ENCODE peak calls at places on chromosomes 1 and 21, in nine cellular contexts. One of them, this sample, is unnamed.
A peak's percentile ranks its signal among the peaks of the same experiment; 100 is the strongest.

GRCh38 chr1:11729498-11730428 is 6.2 kb upstream of the AGTRAP start:
- DNase-seq in pancreas: no peak
- DNase-seq in CD8-positive, alpha-beta T cell: no peak
- DNase-seq in body of pancreas: no peak
- DNase-seq in tibial artery: no peak
- DNase-seq in dorsolateral prefrontal cortex: no peak
- DNase-seq in lower lobe of right lung: no peak
- DNase-seq in mammary epithelial cell: no peak
- DNase-seq in psoas muscle: no peak
- DNase-seq in this sample: peak; percentile 44

GRCh38 chr1:52264530-52265115 is 101.4 kb downstream of the CC2D1B start:
- DNase-seq in lower lobe of right lung: no peak
- DNase-seq in pancreas: no peak
- DNase-seq in tibial artery: no peak
- DNase-seq in CD8-positive, alpha-beta T cell: no peak
- DNase-seq in dorsolateral prefrontal cortex: no peak
- DNase-seq in body of pancreas: no peak
- DNase-seq in mammary epithelial cell: peak; percentile 6
- DNase-seq in psoas muscle: no peak
- DNase-seq in this sample: no peak

GRCh38 chr1:19080715-19081114 is 124.2 kb upstream of the IFFO2 start:
- DNase-seq in lower lobe of right lung: no peak
- DNase-seq in body of pancreas: no peak
- DNase-seq in mammary epithelial cell: no peak
- DNase-seq in dorsolateral prefrontal cortex: no peak
- DNase-seq in tibial artery: no peak
- DNase-seq in pancreas: no peak
- DNase-seq in psoas muscle: no peak
- DNase-seq in CD8-positive, alpha-beta T cell: no peak
- DNase-seq in this sample: no peak

GRCh38 chr1:22139817-22140216 is 3.1 kb downstream of the WNT4 start:
- DNase-seq in tibial artery: no peak
- DNase-seq in mammary epithelial cell: no peak
- DNase-seq in body of pancreas: no peak
- DNase-seq in CD8-positive, alpha-beta T cell: no peak
- DNase-seq in pancreas: no peak
- DNase-seq in dorsolateral prefrontal cortex: no peak
- DNase-seq in lower lobe of right lung: no peak
- DNase-seq in psoas muscle: no peak
- DNase-seq in this sample: no peak

GRCh38 chr1:36687312-36687711 is 204.6 kb upstream of the CSF3R start:
- DNase-seq in dorsolateral prefrontal cortex: no peak
- DNase-seq in CD8-positive, alpha-beta T cell: no peak
- DNase-seq in tibial artery: no peak
- DNase-seq in psoas muscle: no peak
- DNase-seq in body of pancreas: no peak
- DNase-seq in mammary epithelial cell: no peak
- DNase-seq in lower lobe of right lung: no peak
- DNase-seq in pancreas: no peak
- DNase-seq in this sample: no peak

GRCh38 chr1:67044631-67045270 is 9.2 kb downstream of the SLC35D1 start:
- DNase-seq in mammary epithelial cell: no peak
- DNase-seq in lower lobe of right lung: no peak
- DNase-seq in pancreas: no peak
- DNase-seq in dorsolateral prefrontal cortex: no peak
- DNase-seq in body of pancreas: no peak
- DNase-seq in CD8-positive, alpha-beta T cell: no peak
- DNase-seq in psoas muscle: no peak
- DNase-seq in tibial artery: no peak
- DNase-seq in this sample: no peak

GRCh38 chr1:113940365-113941244 is 11.5 kb downstream of the HIPK1 start:
- DNase-seq in dorsolateral prefrontal cortex: no peak
- DNase-seq in pancreas: no peak
- DNase-seq in lower lobe of right lung: no peak
- DNase-seq in CD8-positive, alpha-beta T cell: peak; percentile 46
- DNase-seq in tibial artery: no peak
- DNase-seq in body of pancreas: no peak
- DNase-seq in mammary epithelial cell: no peak
- DNase-seq in psoas muscle: no peak
- DNase-seq in this sample: no peak

GRCh38 chr21:42496839-42497202 is 797 bp upstream of the RSPH1 start:
- DNase-seq in lower lobe of right lung: peak; percentile 67
- DNase-seq in tibial artery: no peak
- DNase-seq in body of pancreas: no peak
- DNase-seq in CD8-positive, alpha-beta T cell: no peak
- DNase-seq in pancreas: no peak
- DNase-seq in psoas muscle: no peak
- DNase-seq in mammary epithelial cell: no peak
- DNase-seq in dorsolateral prefrontal cortex: peak; percentile 63
- DNase-seq in this sample: no peak

GRCh38 chr1:201535046-201535777 is 3.7 kb upstream of the NAV1 start:
- DNase-seq in dorsolateral prefrontal cortex: no peak
- DNase-seq in psoas muscle: no peak
- DNase-seq in lower lobe of right lung: no peak
- DNase-seq in mammary epithelial cell: peak; percentile 57
- DNase-seq in tibial artery: no peak
- DNase-seq in CD8-positive, alpha-beta T cell: no peak
- DNase-seq in pancreas: no peak
- DNase-seq in body of pancreas: no peak
- DNase-seq in this sample: no peak

GRCh38 chr1:239725371-239725770 is 339.0 kb downstream of the CHRM3 start:
- DNase-seq in dorsolateral prefrontal cortex: no peak
- DNase-seq in psoas muscle: no peak
- DNase-seq in body of pancreas: no peak
- DNase-seq in tibial artery: no peak
- DNase-seq in lower lobe of right lung: no peak
- DNase-seq in CD8-positive, alpha-beta T cell: no peak
- DNase-seq in pancreas: no peak
- DNase-seq in mammary epithelial cell: no peak
- DNase-seq in this sample: no peak

GRCh38 chr1:240280560-240281322 is 189.1 kb downstream of the FMN2 start:
- DNase-seq in tibial artery: no peak
- DNase-seq in psoas muscle: no peak
- DNase-seq in CD8-positive, alpha-beta T cell: no peak
- DNase-seq in mammary epithelial cell: no peak
- DNase-seq in dorsolateral prefrontal cortex: no peak
- DNase-seq in body of pancreas: no peak
- DNase-seq in lower lobe of right lung: no peak
- DNase-seq in pancreas: no peak
- DNase-seq in this sample: no peak

GRCh38 chr1:226761322-226761721 is 22.2 kb upstream of the ITPKB start:
- DNase-seq in pancreas: no peak
- DNase-seq in dorsolateral prefrontal cortex: no peak
- DNase-seq in body of pancreas: no peak
- DNase-seq in lower lobe of right lung: no peak
- DNase-seq in mammary epithelial cell: peak; percentile 32
- DNase-seq in tibial artery: no peak
- DNase-seq in CD8-positive, alpha-beta T cell: no peak
- DNase-seq in psoas muscle: no peak
- DNase-seq in this sample: no peak

GRCh38 chr1:209248649-209249279 is 334.8 kb upstream of the CAMK1G start:
- DNase-seq in lower lobe of right lung: no peak
- DNase-seq in dorsolateral prefrontal cortex: no peak
- DNase-seq in tibial artery: no peak
- DNase-seq in CD8-positive, alpha-beta T cell: peak; percentile 30
- DNase-seq in body of pancreas: peak; percentile 61
- DNase-seq in mammary epithelial cell: peak; percentile 56
- DNase-seq in psoas muscle: no peak
- DNase-seq in pancreas: no peak
- DNase-seq in this sample: no peak

GRCh38 chr1:52571783-52572182 is 18.9 kb upstream of the TUT4 start:
- DNase-seq in CD8-positive, alpha-beta T cell: no peak
- DNase-seq in tibial artery: no peak
- DNase-seq in body of pancreas: no peak
- DNase-seq in mammary epithelial cell: no peak
- DNase-seq in pancreas: no peak
- DNase-seq in psoas muscle: no peak
- DNase-seq in lower lobe of right lung: no peak
- DNase-seq in dorsolateral prefrontal cortex: no peak
- DNase-seq in this sample: no peak

GRCh38 chr1:58874757-58875755 is 91.2 kb upstream of the JUN start:
- DNase-seq in body of pancreas: peak; percentile 75
- DNase-seq in CD8-positive, alpha-beta T cell: no peak
- DNase-seq in tibial artery: no peak
- DNase-seq in pancreas: peak; percentile 67
- DNase-seq in psoas muscle: peak; percentile 45
- DNase-seq in dorsolateral prefrontal cortex: peak; percentile 72
- DNase-seq in mammary epithelial cell: peak; percentile 77
- DNase-seq in lower lobe of right lung: no peak
- DNase-seq in this sample: peak; percentile 35

GRCh38 chr1:240457203-240457602 is 154.8 kb downstream of the GREM2 start:
- DNase-seq in mammary epithelial cell: no peak
- DNase-seq in body of pancreas: no peak
- DNase-seq in pancreas: no peak
- DNase-seq in CD8-positive, alpha-beta T cell: no peak
- DNase-seq in dorsolateral prefrontal cortex: no peak
- DNase-seq in tibial artery: no peak
- DNase-seq in psoas muscle: no peak
- DNase-seq in lower lobe of right lung: no peak
- DNase-seq in this sample: no peak

GRCh38 chr1:212455406-212456165 is 22.9 kb downstream of the NENF start:
- DNase-seq in lower lobe of right lung: peak; percentile 86
- DNase-seq in mammary epithelial cell: peak; percentile 37
- DNase-seq in CD8-positive, alpha-beta T cell: peak; percentile 90
- DNase-seq in tibial artery: peak; percentile 95
- DNase-seq in dorsolateral prefrontal cortex: peak; percentile 93
- DNase-seq in psoas muscle: peak; percentile 89
- DNase-seq in pancreas: peak; percentile 73
- DNase-seq in body of pancreas: peak; percentile 88
- DNase-seq in this sample: peak; percentile 90

GRCh38 chr1:212452323-212453155 is 19.8 kb downstream of the NENF start:
- DNase-seq in dorsolateral prefrontal cortex: peak; percentile 70
- DNase-seq in mammary epithelial cell: no peak
- DNase-seq in tibial artery: peak; percentile 91
- DNase-seq in body of pancreas: no peak
- DNase-seq in lower lobe of right lung: no peak
- DNase-seq in psoas muscle: peak; percentile 26
- DNase-seq in pancreas: no peak
- DNase-seq in CD8-positive, alpha-beta T cell: no peak
- DNase-seq in this sample: peak; percentile 53

GRCh38 chr1:212451416-212452322 is 18.9 kb downstream of the NENF start:
- DNase-seq in body of pancreas: no peak
- DNase-seq in psoas muscle: no peak
- DNase-seq in mammary epithelial cell: no peak
- DNase-seq in tibial artery: no peak
- DNase-seq in CD8-positive, alpha-beta T cell: no peak
- DNase-seq in lower lobe of right lung: no peak
- DNase-seq in pancreas: no peak
- DNase-seq in dorsolateral prefrontal cortex: peak; percentile 20
- DNase-seq in this sample: no peak

GRCh38 chr1:212454741-212455140 is 22.0 kb downstream of the NENF start:
- DNase-seq in body of pancreas: no peak
- DNase-seq in CD8-positive, alpha-beta T cell: no peak
- DNase-seq in pancreas: no peak
- DNase-seq in psoas muscle: no peak
- DNase-seq in lower lobe of right lung: no peak
- DNase-seq in tibial artery: no peak
- DNase-seq in dorsolateral prefrontal cortex: no peak
- DNase-seq in mammary epithelial cell: no peak
- DNase-seq in this sample: no peak

GRCh38 chr1:212453156-212453857 is 20.6 kb downstream of the NENF start:
- DNase-seq in dorsolateral prefrontal cortex: no peak
- DNase-seq in mammary epithelial cell: no peak
- DNase-seq in body of pancreas: no peak
- DNase-seq in CD8-positive, alpha-beta T cell: no peak
- DNase-seq in pancreas: no peak
- DNase-seq in lower lobe of right lung: no peak
- DNase-seq in psoas muscle: no peak
- DNase-seq in tibial artery: no peak
- DNase-seq in this sample: no peak
- H3K27ac ChIP-seq in dorsolateral prefrontal cortex: peak overlapping the region; percentile 19
- H3K27ac ChIP-seq in mammary epithelial cell: no peak overlapping the region
- H3K27ac ChIP-seq in body of pancreas: no peak overlapping the region
- H3K27ac ChIP-seq in CD8-positive, alpha-beta T cell: no peak overlapping the region
- H3K27ac ChIP-seq in pancreas: no peak overlapping the region
- H3K27ac ChIP-seq in lower lobe of right lung: no peak overlapping the region
- H3K27ac ChIP-seq in psoas muscle: no peak overlapping the region
- H3K27ac ChIP-seq in tibial artery: peak overlapping the region; percentile 80
- H3K27ac ChIP-seq in this sample: peak overlapping the region; percentile 67

DNA sequence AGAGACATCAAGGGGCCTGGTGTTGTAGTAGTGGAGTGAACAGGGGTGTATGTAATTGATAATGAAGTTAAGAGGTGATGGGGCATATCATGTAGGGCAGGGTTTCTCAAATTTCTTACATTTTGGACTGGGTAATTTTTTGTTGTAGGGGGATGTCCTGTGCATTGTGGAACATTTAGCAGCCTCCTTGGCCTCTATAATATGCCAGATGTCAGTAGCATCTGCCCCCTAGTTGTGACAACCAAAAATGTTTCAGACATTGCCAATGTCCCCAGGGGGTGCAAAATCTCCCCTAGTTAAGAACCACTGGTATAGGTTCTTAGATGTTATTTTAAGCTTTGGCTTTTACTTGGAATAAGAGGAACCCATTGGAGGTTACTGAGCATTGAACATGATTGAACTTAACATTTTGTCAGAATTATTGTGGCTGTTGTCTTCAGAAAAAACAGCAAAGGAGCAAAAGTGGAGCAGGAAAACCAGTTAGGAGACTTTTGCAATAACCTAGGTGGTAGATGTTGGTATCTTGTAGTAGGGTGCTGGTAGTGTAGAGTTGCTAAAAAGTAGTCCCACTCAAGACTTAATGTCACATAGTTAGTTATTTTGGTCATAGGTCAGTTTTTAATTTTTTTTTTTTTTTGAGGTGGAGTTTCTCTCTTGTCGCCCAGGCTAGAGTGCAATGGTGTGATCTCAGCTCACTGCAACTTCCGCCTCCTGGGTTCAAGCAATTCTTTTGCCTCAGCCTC is 6.2 kb downstream of the ZNF326 start:
- DNase-seq in lower lobe of right lung: no peak
- DNase-seq in pancreas: no peak
- DNase-seq in body of pancreas: no peak
- DNase-seq in mammary epithelial cell: no peak
- DNase-seq in tibial artery: no peak
- DNase-seq in dorsolateral prefrontal cortex: no peak
- DNase-seq in CD8-positive, alpha-beta T cell: no peak
- DNase-seq in psoas muscle: no peak
- DNase-seq in this sample: no peak
- TF ChIP-seq CTCF in lower lobe of right lung: no peak
- TF ChIP-seq CTCF in pancreas: no peak
- TF ChIP-seq CTCF in body of pancreas: no peak
- TF ChIP-seq CTCF in mammary epithelial cell: no peak
- TF ChIP-seq CTCF in tibial artery: no peak
- TF ChIP-seq CTCF in dorsolateral prefrontal cortex: no peak
- TF ChIP-seq CTCF in CD8-positive, alpha-beta T cell: peak; percentile 22
- TF ChIP-seq CTCF in psoas muscle: no peak
- TF ChIP-seq CTCF in this sample: no peak

GRCh38 chr21:33684923-33685560 is 42.7 kb downstream of the ITSN1 start:
- DNase-seq in pancreas: no peak
- DNase-seq in dorsolateral prefrontal cortex: no peak
- DNase-seq in psoas muscle: no peak
- DNase-seq in lower lobe of right lung: no peak
- DNase-seq in tibial artery: no peak
- DNase-seq in CD8-positive, alpha-beta T cell: no peak
- DNase-seq in body of pancreas: no peak
- DNase-seq in mammary epithelial cell: no peak
- DNase-seq in this sample: no peak
- H3K4me3 ChIP-seq in pancreas: no peak overlapping the region
- H3K4me3 ChIP-seq in dorsolateral prefrontal cortex: no peak overlapping the region
- H3K4me3 ChIP-seq in psoas muscle: no peak overlapping the region
- H3K4me3 ChIP-seq in lower lobe of right lung: no peak overlapping the region
- H3K4me3 ChIP-seq in tibial artery: no peak overlapping the region
- H3K4me3 ChIP-seq in CD8-positive, alpha-beta T cell: no peak overlapping the region
- H3K4me3 ChIP-seq in body of pancreas: no peak overlapping the region
- H3K4me3 ChIP-seq in mammary epithelial cell: no peak overlapping the region
- H3K4me3 ChIP-seq in this sample: no peak overlapping the region

GRCh38 chr1:109787211-109787844 is 23.6 kb upstream of the EPS8L3 start:
- DNase-seq in tibial artery: peak; percentile 31
- DNase-seq in mammary epithelial cell: peak; percentile 78
- DNase-seq in dorsolateral prefrontal cortex: peak; percentile 14
- DNase-seq in psoas muscle: no peak
- DNase-seq in body of pancreas: no peak
- DNase-seq in CD8-positive, alpha-beta T cell: no peak
- DNase-seq in pancreas: no peak
- DNase-seq in lower lobe of right lung: peak; percentile 24
- DNase-seq in this sample: peak; percentile 9
- H3K27ac ChIP-seq in tibial artery: no peak overlapping the region
- H3K27ac ChIP-seq in mammary epithelial cell: no peak overlapping the region
- H3K27ac ChIP-seq in dorsolateral prefrontal cortex: no peak overlapping the region
- H3K27ac ChIP-seq in psoas muscle: no peak overlapping the region
- H3K27ac ChIP-seq in body of pancreas: no peak overlapping the region
- H3K27ac ChIP-seq in CD8-positive, alpha-beta T cell: no peak overlapping the region
- H3K27ac ChIP-seq in pancreas: no peak overlapping the region
- H3K27ac ChIP-seq in lower lobe of right lung: no peak overlapping the region
- H3K27ac ChIP-seq in this sample: no peak overlapping the region

This sample was measured in left ventricle myocardium inferior.